ENCODE peak calls at places on chromosomes 3 and 15, in four cellular contexts. F is non-pigmented ciliary epithelial cell, R is glomerular endothelial cell, X is left ventricle myocardium inferior. T is an unnamed sample.

GRCh38 chr3:50450135-50450911 is 53.1 kb downstream of the CACNA2D2 start:
- DNase-seq in X (peak), F (peak), R (no peak), T (no peak)

GRCh38 chr15:62344806-62345539 is 179.9 kb upstream of the C2CD4B start:
- DNase-seq in F (peak), R (peak), X (no peak), T (peak)

GRCh38 chr15:60633426-60633968 is 154.6 kb upstream of the ICE2 start:
- DNase-seq in R (no peak), F (no peak), X (no peak), T (no peak)

GRCh38 chr15:71273731-71274447 is 158.6 kb downstream of the THSD4 start:
- DNase-seq in X (no peak), R (no peak), F (no peak), T (no peak)

GRCh38 chr3:184471439-184471838 is 90.1 kb upstream of the EPHB3 start:
- DNase-seq in R (no peak), F (no peak), X (no peak), T (no peak)

GRCh38 chr3:8603115-8603710 is 41.4 kb downstream of the SSUH2 start:
- DNase-seq in X (peak), F (no peak), R (no peak), T (no peak)

GRCh38 chr15:98025237-98025636 is 64.7 kb downstream of the ARRDC4 start:
- DNase-seq in X (no peak), F (peak), R (peak), T (no peak)

GRCh38 chr3:195020921-195021320 is 250.0 kb downstream of the XXYLT1 start:
- DNase-seq in F (no peak), R (no peak), X (no peak), T (no peak)

GRCh38 chr3:139689122-139689521 is 11.3 kb upstream of the NMNAT3 start:
- DNase-seq in X (no peak), F (no peak), R (no peak), T (no peak)

GRCh38 chr15:48966595-48967301 is 3.0 kb upstream of the SHC4 start:
- DNase-seq in X (no peak), R (no peak), F (peak), T (no peak)

GRCh38 chr3:4850928-4851265 is 128.3 kb upstream of the BHLHE40 start:
- DNase-seq in X (no peak), R (no peak), F (no peak), T (no peak)

GRCh38 chr3:30289324-30289723 is 317.1 kb upstream of the TGFBR2 start:
- DNase-seq in R (peak), F (no peak), X (no peak), T (no peak)

GRCh38 chr3:47348411-47349154 is 32.2 kb upstream of the PTPN23 start:
- DNase-seq in X (no peak), R (no peak), F (no peak), T (no peak)

GRCh38 chr3:118977118-118977517 is 57.5 kb downstream of the IGSF11 start:
- DNase-seq in F (no peak), R (no peak), X (no peak), T (no peak)

GRCh38 chr3:155746703-155747102 is 1.8 kb upstream of the PLCH1 start:
- DNase-seq in F (no peak), X (no peak), R (no peak), T (no peak)

GRCh38 chr3:54951405-54951804 is 23.5 kb upstream of the LRTM1 start:
- DNase-seq in F (no peak), X (peak), R (no peak), T (no peak)

T was measured in Panc1.